ENCODE peak calls at places on chromosomes 11 and 22, in five cellular contexts. H is suprapubic skin; T is heart right ventricle; J is T-cell; P is CD8-positive, alpha-beta memory T cell. F is an unnamed sample.

GRCh38 chr11:64151337-64151736 is 14.6 kb downstream of the MACROD1 start:
- DNase-seq in T (no peak), P (no peak), H (no peak), J (no peak), F (no peak)

GRCh38 chr11:47408598-47409439 is 429 bp downstream of the SLC39A13 start:
- DNase-seq in T (peak), J (no peak), H (peak), P (no peak), F (no peak)

GRCh38 chr11:70625921-70626518 is 227.7 kb downstream of the CTTN start:
- DNase-seq in T (no peak), H (no peak), P (no peak), J (no peak), F (no peak)

GRCh38 chr22:27776410-27776958 is 25.1 kb downstream of the MN1 start:
- DNase-seq in T (no peak), J (no peak), H (no peak), P (no peak), F (no peak)

GRCh38 chr11:65376138-65376713 is 6.2 kb downstream of the SLC25A45 start:
- DNase-seq in T (no peak), J (no peak), H (no peak), P (no peak), F (no peak)

GRCh38 chr11:102345923-102346322 is 1.1 kb upstream of the BIRC2 start:
- DNase-seq in H (no peak), T (no peak), P (peak), J (no peak), F (no peak)

GRCh38 chr11:114317738-114318137 is 21.5 kb downstream of the NNMT start:
- DNase-seq in H (no peak), J (no peak), P (no peak), T (peak), F (no peak)

GRCh38 chr11:124656759-124657627 is 16.5 kb downstream of the SIAE start:
- DNase-seq in P (no peak), J (no peak), H (no peak), T (no peak), F (no peak)

GRCh38 chr11:15101072-15101701 is 13.5 kb upstream of the INSC start:
- DNase-seq in H (no peak), T (peak), P (peak), J (no peak), F (peak)

GRCh38 chr22:26669060-26669481 is 11.7 kb downstream of the MIAT start:
- DNase-seq in P (no peak), J (no peak), H (no peak), T (no peak), F (no peak)